ENCODE peak calls at places on chromosome 19, in nine cellular contexts. S, M, Y, L, W, N, C, P and A are unnamed samples.

GRCh38 chr19:47716270-47716937 is 3.2 kb downstream of the EHD2 start:
- DNase-seq in C (no peak), P (no peak), Y (no peak), N (no peak), M (no peak), W (no peak), S (no peak), L (no peak), A (no peak)

GRCh38 chr19:17757125-17757524 is 5.8 kb downstream of the FCHO1 start:
- DNase-seq in L (peak), Y (no peak), S (peak), W (no peak), N (peak), M (no peak), C (no peak), P (no peak), A (no peak)

GRCh38 chr19:15448778-15449619 is 757 bp downstream of the WIZ start:
- DNase-seq in M (no peak), N (no peak), Y (no peak), L (no peak), S (no peak), W (no peak), P (no peak), C (no peak), A (no peak)

GRCh38 chr19:16367269-16367683 is 42.6 kb downstream of the KLF2 start:
- DNase-seq in N (no peak), W (no peak), Y (peak), L (no peak), C (peak), S (no peak), P (no peak), M (no peak), A (peak)

GRCh38 chr19:57466489-57466888 is 9.5 kb upstream of the VN1R1 start:
- DNase-seq in C (no peak), M (no peak), L (no peak), W (no peak), Y (no peak), P (no peak), N (no peak), S (no peak), A (no peak)

GRCh38 chr19:51690359-51691121 is 2.6 kb upstream of the SPACA6 start:
- DNase-seq in L (peak), C (peak), S (peak), N (peak), W (peak), M (peak), Y (peak), P (no peak), A (peak)

GRCh38 chr19:38013913-38014575 is 107.0 kb downstream of the SIPA1L3 start:
- DNase-seq in L (no peak), W (no peak), M (no peak), N (no peak), S (no peak), Y (no peak), C (no peak), P (no peak), A (no peak)

GRCh38 chr19:31503211-31503610 is 154.0 kb upstream of the TSHZ3 start:
- DNase-seq in N (no peak), S (no peak), M (no peak), C (no peak), P (no peak), Y (no peak), W (no peak), L (no peak), A (no peak)

GRCh38 chr19:48400018-48400742 is 6.7 kb downstream of the GRIN2D start:
- DNase-seq in C (no peak), M (peak), Y (peak), N (peak), L (peak), W (no peak), S (no peak), P (no peak), A (peak)

GRCh38 chr19:52734340-52734892 is 428 bp downstream of the ZNF611 start:
- DNase-seq in S (peak), M (no peak), P (no peak), N (peak), Y (peak), L (peak), C (no peak), W (no peak), A (no peak)

GRCh38 chr19:36489920-36490415 is 607 bp upstream of the ZNF566 start:
- DNase-seq in N (no peak), Y (peak), L (peak), P (peak), C (peak), M (peak), S (no peak), W (no peak), A (peak)